ENCODE peak calls at places on chromosomes 7 and 10, in seven cellular contexts. N is lower lobe of right lung, J is left lung, P is adrenal gland, G is GM23248, A is pancreas, Z is transverse colon. E is an unnamed sample.

GRCh38 chr7:130891254-130892094 is 157.5 kb upstream of the KLF14 start:
- DNase-seq in J (peak; percentile 65), A (no peak), N (peak; percentile 68), Z (no peak), P (peak; percentile 92), G (peak; percentile 99), E (no peak)

GRCh38 chr10:61796785-61797184 is 104.7 kb upstream of the ARID5B start:
- DNase-seq in A (no peak), N (no peak), Z (no peak), G (no peak), P (no peak), J (no peak), E (no peak)

GRCh38 chr10:70135684-70136083 is 3.1 kb upstream of the AIFM2 start:
- DNase-seq in G (no peak), J (no peak), A (no peak), N (no peak), Z (no peak), P (no peak), E (no peak)

GRCh38 chr10:117699436-117700075 is 157.0 kb downstream of the EMX2 start:
- DNase-seq in Z (no peak), P (no peak), A (no peak), N (no peak), J (no peak), G (peak; percentile 75), E (no peak)

GRCh38 chr7:20744913-20745587 is 41.6 kb downstream of the SP8 start:
- DNase-seq in N (no peak), P (no peak), G (no peak), J (no peak), Z (no peak), A (no peak), E (no peak)

GRCh38 chr10:117675516-117675915 is 133.0 kb downstream of the EMX2 start:
- DNase-seq in G (no peak), A (no peak), J (no peak), Z (no peak), P (no peak), N (no peak), E (no peak)

GRCh38 chr10:13349776-13350274 is 1.7 kb upstream of the SEPHS1 start:
- DNase-seq in Z (peak; percentile 76), P (peak; percentile 81), N (peak; percentile 78), G (peak; percentile 77), J (peak; percentile 69), A (peak; percentile 64), E (peak; percentile 38)

GRCh38 chr10:90149563-90149962 is 448.2 kb downstream of the KIF20B start:
- DNase-seq in J (no peak), N (no peak), P (no peak), G (no peak), Z (no peak), A (no peak), E (no peak)

GRCh38 chr7:57416601-57417358 is 33.2 kb upstream of the ZNF716 start:
- DNase-seq in Z (no peak), P (no peak), A (no peak), N (no peak), G (no peak), J (no peak), E (no peak)

GRCh38 chr7:97138830-97139229 is 21.3 kb downstream of the SDHAF3 start:
- DNase-seq in N (no peak), Z (no peak), J (no peak), P (no peak), A (no peak), G (no peak), E (no peak)

GRCh38 chr10:110864662-110865140 is 7.0 kb upstream of the PDCD4 start:
- DNase-seq in J (no peak), N (no peak), Z (no peak), G (peak; percentile 15), P (no peak), A (peak; percentile 24), E (no peak)

GRCh38 chr7:27098493-27099223 is 2.9 kb upstream of the HOXA1 start:
- DNase-seq in N (no peak), G (peak; percentile 76), P (peak; percentile 76), Z (peak; percentile 73), A (no peak), J (no peak), E (no peak)

GRCh38 chr10:85532821-85533220 is 833.8 kb downstream of the GRID1 start:
- DNase-seq in G (no peak), N (no peak), J (no peak), Z (no peak), P (no peak), A (no peak), E (no peak)

GRCh38 chr10:107548301-107548700 is 383.8 kb upstream of the SORCS1 start:
- DNase-seq in Z (no peak), A (no peak), J (no peak), N (no peak), G (peak; percentile 35), P (no peak), E (no peak)

GRCh38 chr7:132997505-132997904 is 84.4 kb downstream of the CHCHD3 start:
- DNase-seq in N (no peak), P (no peak), Z (no peak), J (no peak), G (no peak), A (no peak), E (no peak)

GRCh38 chr10:3774814-3775670 is 10.0 kb downstream of the KLF6 start:
- DNase-seq in G (peak; percentile 96), J (no peak), A (no peak), N (no peak), Z (peak; percentile 47), P (no peak), E (no peak)

GRCh38 chr10:60524541-60524940 is 134.9 kb upstream of the ANK3 start:
- DNase-seq in A (no peak), P (no peak), J (no peak), Z (no peak), N (no peak), G (peak; percentile 83), E (no peak)

GRCh38 chr7:326845-327304 is 36.9 kb downstream of the FOXL3 start:
- DNase-seq in A (no peak), N (peak; percentile 60), J (peak; percentile 62), Z (peak; percentile 54), P (no peak), G (no peak), E (no peak)

GRCh38 chr7:138978541-138979184 is 2.5 kb downstream of the KIAA1549 start:
- DNase-seq in J (no peak), N (no peak), P (no peak), Z (no peak), G (no peak), A (no peak), E (no peak)
- H3K4me1 ChIP-seq in J (no peaks in the 10 kb centered on the region), N (peaks cover 17% of the 10 kb centered on the region), P (peaks cover 9% of the 10 kb centered on the region), Z (peaks cover 16% of the 10 kb centered on the region), G (peaks cover 19% of the 10 kb centered on the region), A (peaks cover 22% of the 10 kb centered on the region), E (peaks cover 26% of the 10 kb centered on the region)

DNA sequence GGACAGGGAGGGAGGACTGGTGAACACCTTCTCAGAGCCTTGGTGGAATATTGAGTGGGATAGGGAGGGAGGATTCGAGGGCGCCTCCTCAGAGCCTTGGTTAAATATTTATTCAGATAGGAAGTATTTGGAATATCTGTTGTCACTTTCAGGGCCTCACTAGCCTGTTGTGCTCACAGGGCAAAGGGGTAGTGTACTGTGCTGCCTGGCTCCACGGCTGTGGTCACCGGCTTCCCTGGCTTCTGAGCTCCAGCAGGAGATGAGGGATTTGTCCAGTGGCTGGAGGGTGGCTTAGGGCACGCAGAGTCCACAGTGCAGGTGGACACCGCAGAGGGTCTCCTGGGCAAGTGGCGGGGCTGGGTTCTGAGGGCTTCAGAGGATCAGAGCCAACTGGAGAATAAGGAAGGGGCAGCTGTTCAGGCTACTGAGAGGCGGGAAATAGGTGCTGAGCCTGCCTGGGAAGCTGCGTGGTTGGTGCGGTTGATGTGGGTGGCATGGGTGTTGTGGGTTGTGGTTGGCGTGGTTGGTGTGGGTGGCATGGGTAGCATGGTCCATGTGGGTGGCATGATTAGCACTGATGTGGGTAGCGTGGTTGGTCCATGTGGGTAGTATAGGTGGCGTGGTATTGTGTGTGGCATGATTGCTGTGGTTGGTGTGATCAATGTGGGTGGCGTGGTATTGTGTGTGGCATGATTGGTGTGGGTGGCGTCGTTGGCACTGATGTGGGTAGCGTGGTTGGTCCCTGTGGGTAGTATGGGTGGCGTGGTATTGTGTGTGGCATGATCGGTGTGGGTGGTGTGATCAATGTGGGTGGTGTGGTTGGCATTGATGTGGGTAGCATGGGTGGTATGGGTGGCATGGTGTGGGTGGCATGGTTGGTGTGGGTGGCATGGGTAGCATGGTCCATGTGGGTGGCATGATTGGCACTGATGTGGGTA is 16.7 kb downstream of the INPP5A start:
- DNase-seq in G (no peak), J (no peak), P (peak; percentile 9), A (peak; percentile 22), N (no peak), Z (no peak), E (no peak)
- H3K4me1 ChIP-seq in G (no peaks in the 10 kb centered on the region), J (no peaks in the 10 kb centered on the region), P (no peaks in the 10 kb centered on the region), A (no peaks in the 10 kb centered on the region), N (peaks cover 40% of the 10 kb centered on the region), Z (no peaks in the 10 kb centered on the region), E (peaks cover 67% of the 10 kb centered on the region)

GRCh38 chr10:6916601-6917000 is 336.5 kb upstream of the PRKCQ start:
- DNase-seq in G (no peak), A (no peak), Z (no peak), J (no peak), P (no peak), N (no peak), E (no peak)

GRCh38 chr10:6918305-6918704 is 338.2 kb upstream of the PRKCQ start:
- DNase-seq in Z (peak; percentile 59), N (peak; percentile 65), G (peak; percentile 24), P (peak; percentile 24), A (no peak), J (peak; percentile 42), E (no peak)

GRCh38 chr10:6915307-6915706 is 335.2 kb upstream of the PRKCQ start:
- DNase-seq in N (no peak), P (no peak), G (no peak), J (no peak), Z (no peak), A (no peak), E (no peak)

GRCh38 chr10:6919077-6919476 is 339.0 kb upstream of the PRKCQ start:
- DNase-seq in G (no peak), P (no peak), J (no peak), N (no peak), Z (no peak), A (no peak), E (no peak)

GRCh38 chr10:6917125-6917524 is 337.0 kb upstream of the PRKCQ start:
- DNase-seq in N (no peak), Z (no peak), J (no peak), P (peak; percentile 17), A (no peak), G (peak; percentile 9), E (no peak)
- H3K4me1 ChIP-seq in N (peaks cover 14% of the 10 kb centered on the region), Z (no peaks in the 10 kb centered on the region), J (no peaks in the 10 kb centered on the region), P (peaks cover under 1% of the 10 kb centered on the region), A (peaks cover 5% of the 10 kb centered on the region), G (no peaks in the 10 kb centered on the region), E (peaks cover 11% of the 10 kb centered on the region)

GRCh38 chr7:134892963-134893362 is 93.3 kb upstream of the AGBL3 start:
- DNase-seq in Z (no peak), A (no peak), J (no peak), N (no peak), G (peak; percentile 39), P (no peak), E (no peak)

GRCh38 chr7:134888141-134888740 is 98.1 kb upstream of the AGBL3 start:
- DNase-seq in G (peak; percentile 52), J (peak; percentile 63), P (no peak), N (no peak), Z (no peak), A (no peak), E (no peak)

GRCh38 chr7:134892002-134892693 is 94.2 kb upstream of the AGBL3 start:
- DNase-seq in A (no peak), J (no peak), Z (no peak), G (peak; percentile 65), P (no peak), N (no peak), E (no peak)

GRCh38 chr7:134891262-134892001 is 94.9 kb upstream of the AGBL3 start:
- DNase-seq in A (peak; percentile 73), G (peak; percentile 93), Z (peak; percentile 47), P (peak; percentile 90), J (peak; percentile 61), N (peak; percentile 53), E (peak; percentile 80)

GRCh38 chr7:134890246-134891240 is 95.8 kb upstream of the AGBL3 start:
- DNase-seq in P (peak; percentile 21), A (no peak), N (no peak), Z (no peak), G (peak; percentile 63), J (no peak), E (peak; percentile 42)
- H3K4me1 ChIP-seq in P (peaks cover 18% of the 10 kb centered on the region), A (no peaks in the 10 kb centered on the region), N (peaks cover 35% of the 10 kb centered on the region), Z (peaks cover 13% of the 10 kb centered on the region), G (peaks cover 64% of the 10 kb centered on the region), J (peaks cover 15% of the 10 kb centered on the region), E (peaks cover 83% of the 10 kb centered on the region)